ENCODE peak calls at places on chromosome 22, in eight cellular contexts. P is upper lobe of left lung, L is HepG2, V is A549, W is body of pancreas, O is IMR-90, X is GM12878, Q is heart left ventricle. E is an unnamed sample.

GRCh38 chr22:42829311-42829710 is 27.8 kb downstream of the ARFGAP3 start:
- ATAC-seq in L (no peak), P (no peak), O (no peak), X (no peak), W (no peak), Q (no peak), V (no peak), E (no peak)

GRCh38 chr22:24107668-24108067 is 73.6 kb upstream of the SUSD2 start:
- ATAC-seq in P (no peak), W (peak; percentile 38), V (no peak), L (no peak), Q (peak; percentile 85), O (peak; percentile 95), X (no peak), E (peak; percentile 90)

GRCh38 chr22:31308181-31308580 is 15.9 kb upstream of the PIK3IP1 start:
- ATAC-seq in L (no peak), P (no peak), Q (no peak), V (no peak), W (no peak), X (no peak), O (no peak), E (no peak)

GRCh38 chr22:24432059-24432853 is 4.9 kb downstream of the ADORA2A start:
- ATAC-seq in X (no peak), V (no peak), P (no peak), Q (peak; percentile 57), L (no peak), W (peak; percentile 30), O (peak; percentile 44), E (peak; percentile 60)

GRCh38 chr22:30732426-30732825 is 37.8 kb downstream of the OSBP2 start:
- ATAC-seq in L (no peak), W (no peak), V (no peak), O (no peak), Q (no peak), P (no peak), X (no peak), E (no peak)

GRCh38 chr22:27474112-27474571 is 327.4 kb downstream of the MN1 start:
- ATAC-seq in X (no peak), P (no peak), V (no peak), W (no peak), O (no peak), Q (no peak), L (no peak), E (no peak)

GRCh38 chr22:22318723-22319465 is 74.3 kb downstream of the VPREB1 start:
- ATAC-seq in O (no peak), L (no peak), V (no peak), P (no peak), X (no peak), W (no peak), Q (no peak), E (no peak)

GRCh38 chr22:22721681-22722309 is 77.4 kb downstream of the GGTLC2 start:
- ATAC-seq in X (peak; percentile 44), Q (no peak), W (no peak), P (no peak), V (no peak), L (no peak), O (peak; percentile 77), E (no peak)

GRCh38 chr22:44532466-44533025 is 34.5 kb upstream of the RTL6 start:
- ATAC-seq in X (no peak), P (no peak), V (no peak), W (no peak), L (no peak), O (no peak), Q (no peak), E (no peak)

DNA sequence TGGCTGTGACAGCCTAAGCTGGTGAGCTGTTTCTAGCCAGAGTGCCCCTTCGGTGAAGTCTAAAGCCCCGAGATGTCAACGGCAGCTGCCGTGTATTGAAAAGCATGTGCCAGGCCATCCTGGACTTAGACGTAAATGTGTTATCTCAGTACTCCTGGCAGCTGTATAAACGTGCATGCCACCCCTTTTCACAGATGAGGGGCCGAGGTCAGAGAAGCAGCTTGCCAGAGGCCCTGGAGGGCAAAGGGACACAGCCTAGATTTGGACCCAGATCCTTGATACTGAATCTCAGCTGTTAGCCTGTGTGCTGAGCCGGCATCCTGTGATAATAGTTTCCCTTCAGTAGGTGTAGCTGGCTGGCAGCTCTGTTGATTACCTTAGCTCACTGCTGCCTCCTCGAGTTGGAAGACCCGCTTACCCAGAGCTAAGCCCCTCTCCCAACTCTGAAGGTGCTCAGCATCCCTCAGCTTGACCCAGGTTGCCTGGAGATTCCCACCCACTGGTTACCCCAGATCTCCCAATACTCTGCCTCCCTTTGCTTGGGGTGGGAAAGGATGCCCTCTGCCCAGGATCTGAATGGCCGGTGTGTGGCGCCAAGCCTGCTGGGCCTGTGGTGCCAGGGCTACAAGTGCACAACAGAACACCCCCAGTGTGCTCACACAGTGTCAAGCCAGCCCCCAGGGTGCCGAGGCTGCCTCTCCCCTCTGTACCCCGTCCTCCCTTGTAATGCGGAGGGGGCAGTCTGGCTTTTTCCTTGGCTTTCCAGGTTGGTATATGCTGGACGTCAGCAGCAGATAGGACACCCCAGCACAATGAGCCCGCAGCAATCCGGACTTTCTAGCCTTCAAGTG is 59.8 kb upstream of the WNT7B start:
- ATAC-seq in L (peak; percentile 79), O (no peak), Q (no peak), W (peak; percentile 5), V (peak; percentile 80), P (no peak), X (peak; percentile 16), E (no peak)
- TF ChIP-seq CTCF in L (peak; percentile 43), O (peak; percentile 22), Q (no peak), W (no peak), V (peak; percentile 37), P (peak; percentile 14), X (peak; percentile 18), E (no peak)

GRCh38 chr22:38056969-38057841 is at the start of gene PICK1:
- ATAC-seq in P (peak; percentile 94), W (peak; percentile 96), Q (peak; percentile 95), V (peak; percentile 89), O (peak; percentile 93), X (peak; percentile 87), L (peak; percentile 85), E (peak; percentile 93)
- TF ChIP-seq POLR2A in P (peak; percentile 69), W (peak; percentile 85), Q (no peak), V (peak; percentile 34), O (no peak), X (peak; percentile 84), L (peak; percentile 66), E (no peak)

DNA sequence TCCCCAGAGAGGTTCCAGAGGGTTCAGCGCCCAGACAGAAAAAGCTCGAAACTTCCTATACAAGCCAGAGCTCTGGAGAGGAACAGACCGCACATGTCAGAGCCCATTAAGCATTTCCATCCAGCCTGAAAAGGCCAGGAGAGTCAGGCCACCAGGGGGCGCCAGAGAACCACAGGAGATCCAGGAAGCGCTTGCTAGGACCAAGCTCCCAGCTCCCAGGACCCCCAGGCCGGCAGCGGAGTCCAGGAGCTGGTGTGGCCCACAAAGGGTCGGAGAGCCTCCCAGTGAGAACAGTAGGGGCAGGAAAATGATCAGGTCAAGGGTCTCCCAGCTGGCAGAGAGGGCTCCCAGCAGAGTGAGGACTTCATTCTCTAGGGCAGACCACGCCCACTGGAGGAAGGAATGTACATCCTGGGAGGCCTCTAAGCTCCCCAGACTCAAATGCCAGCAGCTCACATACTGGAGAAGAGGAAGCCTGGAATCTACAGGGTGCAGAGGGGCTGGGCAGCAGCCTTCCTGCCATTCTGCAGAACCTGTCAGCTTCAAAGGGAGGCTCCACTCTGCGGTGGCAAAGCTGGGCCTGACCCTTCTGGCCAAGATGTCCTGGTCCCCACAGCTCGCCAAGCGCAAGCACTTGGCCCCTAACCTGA is 2.1 kb upstream of the MEI1 start:
- ATAC-seq in O (peak; percentile 92), L (peak; percentile 91), Q (peak; percentile 84), W (peak; percentile 80), X (peak; percentile 94), V (peak; percentile 92), P (peak; percentile 88), E (peak; percentile 85)
- H3K4me3 ChIP-seq in O (no peak overlapping the region), L (peak overlapping the region; percentile 45), Q (peak overlapping the region; percentile 34), W (no peak overlapping the region), X (no peak overlapping the region), V (no peak overlapping the region), P (peak overlapping the region; percentile 35), E (no peak overlapping the region)

DNA sequence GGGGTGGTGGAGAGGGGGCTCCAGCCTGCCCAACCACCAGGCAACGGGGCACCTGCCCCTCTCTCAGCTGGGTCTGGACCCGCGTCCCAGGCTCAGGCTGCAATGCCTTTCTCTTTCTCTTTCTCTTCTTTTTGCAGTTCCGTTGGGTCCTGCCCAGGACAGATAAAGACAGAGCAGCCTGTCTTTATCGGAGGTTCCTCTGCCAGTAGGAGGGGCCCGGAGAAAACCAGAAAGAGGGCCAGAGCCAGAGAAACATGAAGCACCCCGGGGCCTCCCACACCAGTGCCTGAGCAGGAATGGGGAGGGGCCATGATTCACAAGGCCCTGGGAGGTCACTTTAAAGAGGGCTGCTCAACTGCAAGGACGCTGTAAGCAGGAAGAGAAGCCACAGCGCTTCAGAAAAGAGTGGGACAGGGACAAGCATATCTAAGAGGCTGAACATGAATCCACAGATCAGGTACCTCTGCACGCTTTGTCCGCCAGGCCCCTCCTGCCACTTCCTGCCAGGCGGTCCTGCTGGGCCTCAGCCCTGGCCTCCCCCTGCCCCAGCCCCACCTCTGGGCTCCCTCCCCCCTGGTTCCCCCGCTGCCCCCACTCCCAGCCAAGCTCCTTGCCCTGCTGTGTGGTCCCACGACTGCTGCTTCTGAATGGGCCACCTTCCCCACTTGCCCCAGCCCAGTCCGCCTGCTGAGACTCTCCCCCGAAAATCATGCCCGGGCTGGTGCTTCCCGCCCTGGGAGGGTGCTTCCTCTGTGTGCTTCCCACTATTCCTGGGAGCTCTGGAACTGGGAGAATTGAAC is at the start of gene APOBEC3C:
- ATAC-seq in P (peak; percentile 94), O (peak; percentile 99), L (peak; percentile 94), W (peak; percentile 89), V (peak; percentile 95), Q (peak; percentile 97), X (peak; percentile 97), E (peak; percentile 96)
- TF ChIP-seq CTCF in P (no peak), O (peak; percentile 29), L (peak; percentile 44), W (no peak), V (no peak), Q (no peak), X (peak; percentile 15), E (no peak)

DNA sequence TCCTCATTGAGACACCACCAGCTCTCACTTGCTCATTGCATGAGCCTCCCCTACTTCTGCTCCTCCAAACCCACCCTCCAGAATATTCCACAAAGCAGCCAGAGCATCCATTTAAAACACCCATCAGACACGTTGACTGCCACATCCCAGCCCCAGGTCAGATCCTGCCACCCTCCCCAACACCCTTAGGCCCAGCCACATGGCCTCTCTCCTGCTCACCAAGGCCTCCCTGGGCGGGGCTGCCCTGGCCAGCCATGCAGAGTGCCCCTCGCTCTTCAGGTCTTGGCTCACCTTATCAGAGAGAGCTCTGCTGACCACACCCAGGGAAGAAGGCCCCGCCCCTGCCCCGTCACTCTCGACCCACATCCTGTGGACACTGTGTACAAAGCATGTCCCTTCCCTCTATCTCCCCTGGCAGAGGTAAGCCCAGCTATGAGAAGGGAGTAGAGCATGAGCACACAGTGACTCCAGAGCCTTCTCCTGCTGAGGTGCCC is 106.8 kb downstream of the MICAL3 start:
- ATAC-seq in Q (peak; percentile 30), V (no peak), X (peak; percentile 83), O (no peak), W (no peak), L (no peak), P (no peak), E (no peak)
- TF ChIP-seq POLR2A in Q (no peak), V (no peak), X (no peak), O (no peak), W (no peak), L (no peak), P (no peak), E (no peak)

DNA sequence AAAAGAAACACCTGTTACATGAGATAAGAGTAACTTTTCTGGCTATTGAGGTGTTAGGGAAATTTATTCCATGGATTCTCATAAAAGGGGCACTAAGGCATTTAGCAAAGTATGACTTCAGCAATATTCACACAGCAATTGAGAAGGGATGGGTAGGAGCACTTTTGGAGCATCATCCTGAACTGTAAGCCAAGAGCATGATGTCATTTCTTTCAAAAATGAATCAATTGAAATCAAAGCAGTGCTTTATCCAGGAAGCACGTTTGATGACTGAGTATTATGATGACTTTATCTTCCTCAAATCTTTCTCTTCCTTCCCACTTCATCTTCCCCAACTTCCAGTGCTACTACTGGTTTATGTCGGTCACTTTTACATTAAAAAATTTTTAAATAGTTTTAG is 140.4 kb downstream of the MYO18B start:
- ATAC-seq in X (no peak), O (no peak), L (no peak), Q (no peak), V (no peak), P (no peak), W (no peak), E (no peak)
- H3K4me3 ChIP-seq in X (no peak overlapping the region), O (no peak overlapping the region), L (no peak overlapping the region), Q (no peak overlapping the region), V (no peak overlapping the region), P (no peak overlapping the region), W (no peak overlapping the region), E (no peak overlapping the region)

E was measured in gastroesophageal sphincter.